ENCODE peak calls at places on chromosomes 7 and 10, in ten cellular contexts. I is fibroblast of the aortic adventitia, V is hepatocyte, W is osteocyte, A is GM20000, Q is OCI-LY7, M is SK-N-SH, Y is A549, O is prostate gland, H is mammary epithelial cell. P is an unnamed sample.

GRCh38 chr10:96271017-96271815 is at the start of gene BLNK:
- DNase-seq in Y (no peak), V (peak), Q (peak), O (peak), W (no peak), M (no peak), I (peak), H (peak), A (peak), P (peak)

GRCh38 chr10:97109562-97109961 is 76.2 kb downstream of the SLIT1 start:
- DNase-seq in I (no peak), Q (no peak), Y (no peak), W (no peak), V (no peak), A (no peak), H (no peak), O (no peak), M (no peak), P (no peak)

GRCh38 chr10:129658673-129659072 is 191.6 kb downstream of the MGMT start:
- DNase-seq in I (no peak), A (peak), Q (peak), O (no peak), M (no peak), V (no peak), H (no peak), W (no peak), Y (peak), P (no peak)

GRCh38 chr10:130027716-130028464 is 63.8 kb upstream of the EBF3 start:
- DNase-seq in A (no peak), Q (no peak), I (peak), V (peak), W (no peak), H (no peak), O (no peak), M (peak), Y (no peak), P (no peak)

GRCh38 chr7:5997210-5997808 is 11.5 kb downstream of the PMS2 start:
- DNase-seq in H (peak), O (peak), Q (peak), V (peak), Y (peak), W (peak), I (peak), M (peak), A (peak), P (peak)

GRCh38 chr7:2384354-2385243 is 18.8 kb upstream of the CHST12 start:
- DNase-seq in Y (no peak), I (no peak), M (peak), O (no peak), A (no peak), H (no peak), V (no peak), Q (no peak), W (no peak), P (no peak)

GRCh38 chr7:85525661-85526060 is 338.8 kb upstream of the SEMA3D start:
- DNase-seq in Q (no peak), H (no peak), I (no peak), W (no peak), V (no peak), O (no peak), M (no peak), Y (no peak), A (no peak), P (no peak)

GRCh38 chr10:63735305-63735704 is 214.1 kb downstream of the REEP3 start:
- DNase-seq in I (no peak), V (no peak), W (no peak), Q (no peak), M (no peak), O (no peak), A (no peak), H (no peak), Y (no peak), P (no peak)

GRCh38 chr7:10128748-10129147 is 844.9 kb upstream of the PHF14 start:
- DNase-seq in Y (no peak), Q (no peak), H (no peak), A (no peak), I (no peak), M (peak), W (no peak), V (peak), O (no peak), P (no peak)

GRCh38 chr10:121831777-121832176 is 96.1 kb downstream of the ATE1 start:
- DNase-seq in A (no peak), Q (no peak), V (no peak), H (no peak), I (peak), M (no peak), W (no peak), Y (no peak), O (no peak), P (no peak)

GRCh38 chr7:155983176-155983815 is 171.0 kb upstream of the SHH start:
- DNase-seq in V (no peak), Q (no peak), I (no peak), H (no peak), M (no peak), W (peak), A (no peak), Y (no peak), O (no peak), P (no peak)

GRCh38 chr7:90180649-90181048 is 26.4 kb downstream of the STEAP1 start:
- DNase-seq in Y (peak), I (no peak), W (no peak), H (no peak), M (no peak), V (no peak), Q (no peak), O (no peak), A (no peak), P (no peak)

GRCh38 chr10:46020871-46021553 is 9.4 kb downstream of the NCOA4 start:
- DNase-seq in W (no peak), O (no peak), I (peak), Q (no peak), H (peak), M (no peak), Y (no peak), V (no peak), A (no peak), P (no peak)

GRCh38 chr7:27774717-27775328 is 34.9 kb downstream of the TAX1BP1 start:
- DNase-seq in Y (peak), Q (peak), I (peak), A (no peak), M (peak), V (peak), H (peak), O (no peak), W (no peak), P (no peak)

GRCh38 chr10:114326794-114327193 is 77.5 kb downstream of the AFAP1L2 start:
- DNase-seq in Q (no peak), V (no peak), O (no peak), W (no peak), H (no peak), Y (peak), A (no peak), M (no peak), I (no peak), P (no peak)

GRCh38 chr10:11338160-11338844 is 273.1 kb downstream of the USP6NL start:
- DNase-seq in H (no peak), A (no peak), V (no peak), Y (no peak), I (no peak), W (no peak), Q (no peak), M (no peak), O (no peak), P (no peak)

GRCh38 chr7:50206521-50207250 is 97.8 kb upstream of the IKZF1 start:
- DNase-seq in M (no peak), O (no peak), I (no peak), A (no peak), W (peak), Y (no peak), Q (no peak), H (no peak), V (no peak), P (no peak)

GRCh38 chr10:90912176-90912575 is 8.7 kb downstream of the ANKRD1 start:
- DNase-seq in A (no peak), I (no peak), W (no peak), Q (no peak), O (peak), Y (no peak), M (no peak), H (peak), V (no peak), P (no peak)

GRCh38 chr7:103902917-103903316 is 86.5 kb downstream of the RELN start:
- DNase-seq in O (no peak), M (no peak), Y (no peak), H (no peak), Q (no peak), A (no peak), V (no peak), I (peak), W (no peak), P (no peak)

GRCh38 chr10:94288361-94289116 is 74.2 kb downstream of the NOC3L start:
- DNase-seq in Q (no peak), I (no peak), M (no peak), V (no peak), W (no peak), Y (no peak), O (no peak), A (no peak), H (no peak), P (no peak)

GRCh38 chr10:77513783-77514331 is 123.8 kb downstream of the KCNMA1 start:
- DNase-seq in O (peak), I (peak), M (peak), V (peak), W (no peak), H (peak), A (no peak), Y (peak), Q (no peak), P (no peak)

GRCh38 chr10:51860257-51860656 is 160.9 kb upstream of the CSTF2T start:
- DNase-seq in H (peak), V (no peak), I (peak), W (no peak), O (no peak), A (no peak), Y (no peak), M (no peak), Q (no peak), P (no peak)

GRCh38 chr7:40122940-40123254 is 11.5 kb downstream of the MPLKIP start:
- DNase-seq in Y (no peak), M (no peak), V (no peak), A (no peak), W (no peak), I (no peak), H (no peak), O (no peak), Q (no peak), P (no peak)

GRCh38 chr10:15715619-15716227 is 4.0 kb downstream of the ITGA8 start:
- DNase-seq in H (no peak), O (no peak), A (no peak), Q (no peak), Y (peak), M (peak), I (peak), V (peak), W (no peak), P (no peak)

GRCh38 chr7:134520130-134520529 is 7.2 kb upstream of the AKR1B10 start:
- DNase-seq in Y (no peak), Q (no peak), A (no peak), W (no peak), M (no peak), I (peak), H (no peak), O (no peak), V (no peak), P (no peak)

DNA sequence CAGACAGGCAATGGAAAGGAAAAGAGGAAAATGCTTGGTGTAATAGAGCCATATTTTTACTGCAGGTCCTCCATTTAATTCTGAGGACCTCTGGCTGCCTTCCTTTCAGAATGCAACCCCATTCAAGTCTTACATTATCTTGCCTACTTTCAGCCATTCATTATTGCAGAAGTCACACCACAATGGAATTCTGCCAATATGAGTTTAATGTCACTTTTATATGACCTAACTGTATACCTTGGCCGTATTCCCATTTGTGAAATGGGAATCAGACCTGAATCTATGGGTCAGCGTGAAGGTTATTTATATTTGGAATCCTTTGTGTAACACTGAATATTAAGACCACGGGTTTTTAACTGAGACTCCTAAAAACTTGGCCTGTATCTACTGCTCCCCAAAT is 241.7 kb upstream of the AOAH start:
- DNase-seq in V (no peak), A (no peak), Y (no peak), Q (no peak), M (no peak), W (no peak), I (no peak), H (no peak), O (no peak), P (no peak)
- TF ChIP-seq CTCF in V (no peak), A (no peak), Y (no peak), Q (no peak), M (no peak), W (no peak), I (no peak), H (no peak), O (no peak), P (no peak)

GRCh38 chr7:126790763-126791162 is 462.0 kb downstream of the GRM8 start:
- DNase-seq in V (no peak), M (no peak), A (no peak), O (no peak), H (no peak), I (no peak), Q (no peak), W (no peak), Y (no peak), P (no peak)
- TF ChIP-seq CTCF in V (no peak), M (peak), A (no peak), O (no peak), H (peak), I (no peak), Q (peak), W (no peak), Y (no peak), P (no peak)

GRCh38 chr10:118237930-118238329 is 104.2 kb downstream of the FAM204A start:
- DNase-seq in M (no peak), H (no peak), V (no peak), O (no peak), Q (no peak), W (no peak), I (no peak), Y (no peak), A (no peak), P (no peak)
- TF ChIP-seq CTCF in M (no peak), H (no peak), V (no peak), O (no peak), Q (no peak), W (no peak), I (no peak), Y (no peak), A (no peak), P (no peak)

DNA sequence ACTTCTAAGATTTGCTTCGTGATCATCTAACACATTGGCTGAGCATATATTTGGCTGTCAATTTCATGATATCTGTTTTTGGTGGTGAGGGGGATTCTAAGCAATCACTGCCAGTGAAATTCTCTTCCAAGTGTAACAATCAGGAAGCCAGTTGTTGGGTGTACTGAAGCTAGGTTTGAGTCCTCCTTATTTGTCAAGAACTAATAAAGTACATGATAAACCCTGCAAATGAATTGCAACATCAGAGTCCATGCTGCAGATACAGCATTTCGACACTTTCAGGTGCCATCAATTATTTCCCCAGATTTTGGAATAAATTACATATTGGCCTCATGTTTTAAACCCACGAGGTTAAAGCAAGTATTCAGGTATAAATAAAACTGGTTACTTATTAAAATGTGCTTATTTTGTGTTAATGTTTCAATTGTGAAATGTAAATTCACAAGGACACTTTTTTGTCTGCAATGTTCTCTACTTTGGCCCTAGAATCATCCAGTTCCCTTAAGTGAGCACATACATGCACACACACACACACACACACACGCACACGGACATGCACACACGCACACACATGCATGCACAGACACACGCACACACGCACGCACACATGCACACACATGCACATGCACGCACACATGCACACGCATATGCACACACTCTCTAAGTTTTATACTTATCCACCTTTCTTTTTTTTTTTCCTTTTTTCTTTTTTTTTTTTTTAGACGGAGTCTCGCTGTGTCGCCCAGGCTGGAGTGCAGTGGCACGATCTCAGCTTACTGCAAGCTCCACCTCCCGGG is 510.2 kb upstream of the KLF6 start:
- DNase-seq in W (no peak), I (no peak), A (no peak), H (no peak), O (no peak), Y (no peak), M (no peak), Q (no peak), V (no peak), P (no peak)
- TF ChIP-seq CTCF in W (no peak), I (no peak), A (no peak), H (no peak), O (no peak), Y (no peak), M (no peak), Q (no peak), V (no peak), P (no peak)

GRCh38 chr10:47243791-47244190 is 56.2 kb upstream of the GDF10 start:
- DNase-seq in V (no peak), I (no peak), M (no peak), A (no peak), O (no peak), H (no peak), Y (no peak), W (no peak), Q (no peak), P (no peak)
- TF ChIP-seq CTCF in V (no peak), I (no peak), M (no peak), A (no peak), O (no peak), H (no peak), Y (no peak), W (no peak), Q (no peak), P (no peak)

DNA sequence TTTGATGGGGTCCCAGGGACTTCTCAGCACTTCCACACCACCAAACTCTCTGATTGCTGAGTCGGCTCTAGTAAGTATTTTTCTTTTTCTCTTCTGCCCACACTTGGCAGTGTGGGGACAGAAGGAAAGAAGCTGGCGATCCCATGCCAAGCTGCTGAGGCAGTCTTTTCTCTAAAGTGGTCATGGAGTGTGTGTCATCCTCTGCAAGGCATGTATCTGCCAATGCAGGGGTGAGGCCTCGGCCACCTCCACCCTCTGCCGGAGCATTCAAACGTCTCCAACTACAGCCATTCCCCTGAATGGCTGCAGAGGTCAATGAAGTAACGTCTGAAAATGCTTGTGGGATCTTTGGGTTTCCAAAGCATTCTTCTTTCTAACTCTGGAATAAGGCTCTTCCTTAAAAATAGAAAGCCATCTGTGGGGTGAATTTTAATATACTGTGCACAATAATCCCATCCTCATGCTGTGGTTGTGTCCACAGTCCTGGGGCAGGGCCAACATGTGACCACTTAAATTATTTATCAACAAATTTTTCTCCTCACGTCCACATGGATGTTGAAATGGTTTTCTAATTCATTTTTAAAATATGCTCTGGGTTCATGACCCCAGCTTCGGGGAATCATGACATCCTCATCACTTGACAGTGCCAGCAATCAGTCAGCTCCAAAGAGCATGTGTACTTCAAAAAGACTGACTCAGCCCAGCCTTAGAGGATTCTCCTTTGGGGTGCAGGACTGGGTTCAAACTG is 171.3 kb upstream of the ITGB1 start:
- DNase-seq in H (peak), I (peak), M (no peak), Q (no peak), V (no peak), W (no peak), O (no peak), A (no peak), Y (peak), P (no peak)
- TF ChIP-seq CTCF in H (no peak), I (no peak), M (peak), Q (no peak), V (no peak), W (no peak), O (no peak), A (no peak), Y (no peak), P (no peak)

GRCh38 chr7:112540839-112541577 is 60.2 kb downstream of the LSMEM1 start:
- DNase-seq in M (no peak), H (peak), Y (no peak), A (no peak), Q (no peak), I (no peak), W (no peak), O (no peak), V (no peak), P (no peak)

GRCh38 chr7:112547916-112548315 is 67.1 kb downstream of the LSMEM1 start:
- DNase-seq in V (no peak), H (peak), I (no peak), A (no peak), Q (no peak), Y (no peak), W (no peak), O (no peak), M (no peak), P (no peak)

GRCh38 chr7:112550468-112551060 is 69.8 kb downstream of the LSMEM1 start:
- DNase-seq in H (peak), A (peak), W (no peak), M (peak), O (peak), I (peak), V (peak), Y (peak), Q (peak), P (peak)

GRCh38 chr7:112546723-112547513 is 66.1 kb downstream of the LSMEM1 start:
- DNase-seq in M (peak), Q (peak), O (no peak), I (peak), V (no peak), A (no peak), H (no peak), Y (peak), W (no peak), P (no peak)
- TF ChIP-seq CTCF in M (peak), Q (peak), O (no peak), I (no peak), V (no peak), A (no peak), H (no peak), Y (no peak), W (no peak), P (no peak)

P was measured in GM13976.